ENCODE peak calls at places on chromosome 7, in six cellular contexts. P, G, H, Y, E and O are unnamed samples.

GRCh38 chr7:80916770-80917681 is 1.8 kb downstream of the SEMA3C start:
- DNase-seq in P (no peak), G (no peak), H (no peak), Y (no peak), E (no peak), O (no peak)

GRCh38 chr7:82477733-82478515 is 34.3 kb upstream of the CACNA2D1 start:
- DNase-seq in P (no peak), G (no peak), H (no peak), Y (no peak), E (no peak), O (no peak)

GRCh38 chr7:64183126-64183742 is 23.8 kb upstream of the ZNF735 start:
- DNase-seq in P (peak; percentile 13), G (no peak), H (peak; percentile 22), Y (peak; percentile 25), E (no peak), O (no peak)

GRCh38 chr7:137943132-137943551 is 58.7 kb downstream of the CREB3L2 start:
- DNase-seq in P (no peak), G (no peak), H (no peak), Y (no peak), E (no peak), O (no peak)

GRCh38 chr7:90629306-90629918 is 33.3 kb downstream of the CDK14 start:
- DNase-seq in P (no peak), G (no peak), H (no peak), Y (no peak), E (no peak), O (no peak)

GRCh38 chr7:44696728-44697127 is 51.9 kb upstream of the ZMIZ2 start:
- DNase-seq in P (no peak), G (no peak), H (no peak), Y (no peak), E (no peak), O (no peak)

GRCh38 chr7:137535579-137535978 is 192.0 kb upstream of the PTN start:
- DNase-seq in P (no peak), G (no peak), H (no peak), Y (no peak), E (no peak), O (no peak)

GRCh38 chr7:30070052-30070451 is 41.8 kb downstream of the PLEKHA8 start:
- DNase-seq in P (no peak), G (no peak), H (no peak), Y (no peak), E (no peak), O (no peak)

GRCh38 chr7:32670105-32670504 is 174.8 kb downstream of the AVL9 start:
- DNase-seq in P (peak; percentile 30), G (no peak), H (no peak), Y (no peak), E (no peak), O (no peak)

GRCh38 chr7:117269895-117270294 is 53.0 kb downstream of the WNT2 start:
- DNase-seq in P (no peak), G (no peak), H (no peak), Y (no peak), E (no peak), O (peak; percentile 76)

GRCh38 chr7:138618506-138618905 is 82.7 kb downstream of the SVOPL start:
- DNase-seq in P (no peak), G (no peak), H (no peak), Y (no peak), E (no peak), O (no peak)

GRCh38 chr7:46369933-46370654 is 449.0 kb upstream of the IGFBP3 start:
- DNase-seq in P (no peak), G (no peak), H (no peak), Y (no peak), E (no peak), O (peak; percentile 90)

GRCh38 chr7:131688738-131689661 is 132.6 kb upstream of the PODXL start:
- DNase-seq in P (peak; percentile 91), G (peak; percentile 23), H (peak; percentile 36), Y (peak; percentile 69), E (peak; percentile 19), O (no peak)

GRCh38 chr7:27102578-27103442 is at the start of gene HOXA2:
- DNase-seq in P (no peak), G (no peak), H (no peak), Y (no peak), E (no peak), O (no peak)

GRCh38 chr7:151891753-151892152 is 14.8 kb upstream of the PRKAG2 start:
- DNase-seq in P (no peak), G (no peak), H (no peak), Y (no peak), E (no peak), O (no peak)

GRCh38 chr7:27767374-27767773 is 27.4 kb downstream of the TAX1BP1 start:
- DNase-seq in P (no peak), G (no peak), H (no peak), Y (no peak), E (no peak), O (no peak)

GRCh38 chr7:46678421-46678820 is 757.3 kb upstream of the IGFBP3 start:
- DNase-seq in P (no peak), G (no peak), H (no peak), Y (no peak), E (no peak), O (no peak)

GRCh38 chr7:36717596-36717995 is 6.7 kb downstream of the AOAH start:
- DNase-seq in P (no peak), G (no peak), H (no peak), Y (no peak), E (no peak), O (no peak)

GRCh38 chr7:391411-391951 is 101.5 kb downstream of the FOXL3 start:
- DNase-seq in P (no peak), G (no peak), H (no peak), Y (peak; percentile 7), E (no peak), O (no peak)

GRCh38 chr7:98357751-98358161 is 43.1 kb downstream of the BAIAP2L1 start:
- DNase-seq in P (no peak), G (no peak), H (no peak), Y (peak; percentile 59), E (no peak), O (no peak)

GRCh38 chr7:128063025-128063560 is 31.9 kb upstream of the LRRC4 start:
- DNase-seq in P (no peak), G (no peak), H (no peak), Y (no peak), E (no peak), O (no peak)

GRCh38 chr7:27576360-27576944 is 86.2 kb downstream of the HIBADH start:
- DNase-seq in P (peak; percentile 17), G (no peak), H (no peak), Y (no peak), E (no peak), O (no peak)

GRCh38 chr7:19919156-19920085 is 146.0 kb upstream of the TMEM196 start:
- DNase-seq in P (no peak), G (no peak), H (no peak), Y (no peak), E (no peak), O (no peak)

GRCh38 chr7:157477550-157478212 is 140.9 kb downstream of the DNAJB6 start:
- DNase-seq in P (no peak), G (no peak), H (no peak), Y (no peak), E (no peak), O (no peak)

GRCh38 chr7:27219821-27220220 is 19.9 kb upstream of the HOXA13 start:
- DNase-seq in P (no peak), G (no peak), H (no peak), Y (no peak), E (no peak), O (no peak)

GRCh38 chr7:37930226-37930948 is 9.9 kb downstream of the EPDR1 start:
- DNase-seq in P (no peak), G (no peak), H (no peak), Y (no peak), E (no peak), O (peak; percentile 59)

GRCh38 chr7:133650067-133650466 is 397.2 kb downstream of the EXOC4 start:
- DNase-seq in P (no peak), G (no peak), H (no peak), Y (no peak), E (no peak), O (peak; percentile 51)

GRCh38 chr7:53800746-53801145 is 741.4 kb upstream of the VSTM2A start:
- DNase-seq in P (peak; percentile 6), G (no peak), H (no peak), Y (no peak), E (no peak), O (no peak)

GRCh38 chr7:128405345-128406146 is 4.2 kb downstream of the IMPDH1 start:
- DNase-seq in P (peak; percentile 49), G (peak; percentile 70), H (peak; percentile 68), Y (peak; percentile 49), E (no peak), O (no peak)

GRCh38 chr7:20783716-20784310 is 2.9 kb downstream of the SP8 start:
- DNase-seq in P (no peak), G (no peak), H (no peak), Y (no peak), E (no peak), O (no peak)

GRCh38 chr7:1059200-1060091 is 15.1 kb downstream of the GPR146 start:
- DNase-seq in P (no peak), G (no peak), H (no peak), Y (peak; percentile 62), E (no peak), O (no peak)

GRCh38 chr7:2040893-2041270 is 191.9 kb downstream of the MAD1L1 start:
- DNase-seq in P (no peak), G (no peak), H (no peak), Y (no peak), E (no peak), O (no peak)

GRCh38 chr7:26090927-26091519 is 61.0 kb upstream of the NFE2L3 start:
- DNase-seq in P (peak; percentile 46), G (no peak), H (no peak), Y (no peak), E (peak; percentile 17), O (no peak)

GRCh38 chr7:9835204-9835603 is 1138.5 kb upstream of the PHF14 start:
- DNase-seq in P (no peak), G (no peak), H (no peak), Y (no peak), E (no peak), O (no peak)

GRCh38 chr7:154879629-154880028 is 123.3 kb downstream of the PAXIP1 start:
- DNase-seq in P (no peak), G (no peak), H (no peak), Y (no peak), E (no peak), O (no peak)

GRCh38 chr7:108234981-108235450 is 104.9 kb upstream of the LAMB4 start:
- DNase-seq in P (no peak), G (no peak), H (no peak), Y (no peak), E (no peak), O (no peak)

GRCh38 chr7:2645274-2645868 is 13.6 kb downstream of the TTYH3 start:
- DNase-seq in P (no peak), G (no peak), H (no peak), Y (no peak), E (no peak), O (no peak)

GRCh38 chr7:26648429-26649015 is 215.9 kb downstream of the SKAP2 start:
- DNase-seq in P (peak; percentile 58), G (no peak), H (no peak), Y (no peak), E (no peak), O (peak; percentile 7)

GRCh38 chr7:85030893-85031292 is 156.0 kb downstream of the SEMA3D start:
- DNase-seq in P (no peak), G (no peak), H (no peak), Y (no peak), E (no peak), O (peak; percentile 15)